ENCODE peak calls at places on chromosome 5, in nine cellular contexts. B is anterior cingulate cortex, U is HTR-8/SVneo, R is RCC 7860, Q is fibroblast of gingiva, O is left kidney, D is A172, T is GM13977, Y is HT1080. K is an unnamed sample.

GRCh38 chr5:111367081-111367480 is 142.9 kb downstream of the CAMK4 start:
- DNase-seq in B (no peak), O (no peak), U (peak), R (peak), D (peak), Y (peak), Q (no peak), T (no peak), K (no peak)

GRCh38 chr5:179871506-179871905 is 12.9 kb upstream of the MRNIP start:
- DNase-seq in D (no peak), Y (no peak), T (no peak), R (no peak), U (no peak), O (no peak), Q (no peak), B (no peak), K (no peak)

GRCh38 chr5:138948391-138949222 is 73.5 kb upstream of the LRRTM2 start:
- DNase-seq in O (peak), T (no peak), D (no peak), Q (no peak), R (no peak), B (no peak), U (no peak), Y (no peak), K (no peak)

GRCh38 chr5:108702546-108702945 is 45.2 kb upstream of the FER start:
- DNase-seq in D (no peak), Y (no peak), T (no peak), U (no peak), O (no peak), B (no peak), Q (no peak), R (no peak), K (no peak)

GRCh38 chr5:98796197-98796972 is 22.9 kb downstream of the RGMB start:
- DNase-seq in O (peak), T (peak), Y (peak), B (no peak), R (peak), D (peak), U (peak), Q (peak), K (peak)

GRCh38 chr5:137142371-137143243 is 356.5 kb downstream of the SPOCK1 start:
- DNase-seq in U (peak), O (peak), R (peak), Y (peak), Q (peak), D (peak), B (no peak), T (no peak), K (peak)

GRCh38 chr5:103224118-103224893 is 34.3 kb upstream of the MACIR start:
- DNase-seq in Q (peak), T (peak), O (peak), Y (peak), D (peak), B (no peak), R (peak), U (peak), K (peak)

GRCh38 chr5:135191084-135191826 is 157.2 kb upstream of the PITX1 start:
- DNase-seq in T (peak), Y (peak), U (peak), Q (peak), D (peak), O (peak), B (peak), R (peak), K (peak)

GRCh38 chr5:102511666-102512065 is 12.9 kb upstream of the SLCO6A1 start:
- DNase-seq in Y (peak), D (peak), Q (peak), B (peak), T (no peak), O (no peak), R (no peak), U (no peak), K (peak)

GRCh38 chr5:93649234-93649900 is 66.3 kb downstream of the NR2F1 start:
- DNase-seq in D (no peak), T (no peak), Q (no peak), R (no peak), O (no peak), B (no peak), U (no peak), Y (no peak), K (no peak)

GRCh38 chr5:78984020-78984610 is 995 bp downstream of the ARSB start:
- DNase-seq in R (no peak), T (no peak), U (peak), B (no peak), Q (no peak), O (no peak), D (no peak), Y (peak), K (peak)

GRCh38 chr5:2176581-2176980 is 293.9 kb upstream of the IRX4 start:
- DNase-seq in Y (no peak), Q (no peak), B (no peak), R (no peak), O (no peak), D (no peak), T (no peak), U (no peak), K (no peak)

GRCh38 chr5:1881273-1881586 is 1.5 kb downstream of the IRX4 start:
- DNase-seq in Y (peak), D (peak), U (peak), O (no peak), R (peak), T (no peak), Q (no peak), B (no peak), K (no peak)

GRCh38 chr5:146388418-146388817 is 49.8 kb downstream of the POU4F3 start:
- DNase-seq in R (no peak), Y (peak), T (no peak), Q (no peak), O (no peak), D (peak), U (peak), B (no peak), K (peak)

GRCh38 chr5:107570805-107571531 is 99.8 kb downstream of the EFNA5 start:
- DNase-seq in B (no peak), Y (no peak), D (no peak), U (no peak), Q (peak), T (peak), R (peak), O (peak), K (peak)

GRCh38 chr5:458547-459353 is 15.8 kb downstream of the EXOC3 start:
- DNase-seq in B (no peak), R (peak), T (peak), D (peak), U (peak), Q (peak), O (no peak), Y (peak), K (no peak)

GRCh38 chr5:52861368-52861767 is 73.7 kb downstream of the ITGA1 start:
- DNase-seq in Q (no peak), T (no peak), O (no peak), Y (no peak), B (no peak), U (no peak), D (no peak), R (no peak), K (no peak)

GRCh38 chr5:112906637-112907036 is 15.4 kb downstream of the REEP5 start:
- DNase-seq in T (peak), R (no peak), U (no peak), O (no peak), Y (no peak), B (no peak), D (no peak), Q (no peak), K (no peak)

GRCh38 chr5:140432212-140432611 is 30.6 kb downstream of the ANKHD1 start:
- DNase-seq in R (no peak), Y (no peak), Q (no peak), D (no peak), O (no peak), U (no peak), T (no peak), B (no peak), K (no peak)

GRCh38 chr5:142922223-142922952 is 152.2 kb downstream of the ARHGAP26 start:
- DNase-seq in U (peak), O (peak), Y (peak), D (peak), Q (peak), B (no peak), R (peak), T (peak), K (no peak)

GRCh38 chr5:137630972-137631370 is 104.9 kb downstream of the KLHL3 start:
- DNase-seq in D (no peak), T (no peak), U (no peak), Y (no peak), R (no peak), Q (no peak), O (no peak), B (no peak), K (no peak)

GRCh38 chr5:176542596-176543427 is 5.6 kb upstream of the RNF44 start:
- DNase-seq in U (no peak), R (no peak), Q (no peak), Y (no peak), T (peak), B (no peak), O (peak), D (no peak), K (no peak)

GRCh38 chr5:144451187-144451973 is 280.7 kb downstream of the KCTD16 start:
- DNase-seq in R (no peak), U (no peak), B (no peak), Q (no peak), Y (no peak), O (no peak), T (no peak), D (no peak), K (no peak)

GRCh38 chr5:169128679-169129078 is 172.3 kb downstream of the SLIT3 start:
- DNase-seq in Y (no peak), O (no peak), D (no peak), B (no peak), T (no peak), Q (no peak), U (no peak), R (no peak), K (no peak)

GRCh38 chr5:108278285-108279240 is 103.3 kb downstream of the FBXL17 start:
- DNase-seq in R (no peak), B (no peak), T (no peak), D (no peak), O (no peak), U (no peak), Q (no peak), Y (no peak), K (no peak)

GRCh38 chr5:170757182-170757601 is 26.3 kb upstream of the GABRP start:
- DNase-seq in B (no peak), D (peak), Q (peak), U (peak), O (peak), Y (no peak), T (no peak), R (no peak), K (peak)

GRCh38 chr5:68682400-68683152 is 411.2 kb upstream of the SLC30A5 start:
- DNase-seq in T (no peak), R (peak), D (no peak), Y (no peak), U (no peak), B (no peak), Q (no peak), O (peak), K (no peak)

GRCh38 chr5:174720612-174721521 is 3.5 kb upstream of the MSX2 start:
- DNase-seq in T (no peak), B (no peak), Y (no peak), Q (no peak), R (no peak), O (peak), U (no peak), D (no peak), K (no peak)

GRCh38 chr5:178422400-178422775 is 167.8 kb downstream of the COL23A1 start:
- DNase-seq in R (no peak), B (no peak), U (no peak), D (no peak), O (no peak), T (no peak), Q (no peak), Y (no peak), K (no peak)

GRCh38 chr5:53180971-53181370 is 71.4 kb upstream of the MOCS2 start:
- DNase-seq in B (no peak), Y (no peak), D (no peak), Q (no peak), R (no peak), T (no peak), U (no peak), O (no peak), K (no peak)